ENCODE peak calls at places on chromosomes 6 and 20, in five cellular contexts. C, X, G, T and O are unnamed samples.

GRCh38 chr6:100463685-100464161 is 998 bp downstream of the SIM1 start:
- DNase-seq in T (no peak), X (no peak), C (no peak), G (no peak), O (no peak)

GRCh38 chr20:48463916-48464315 is 363.9 kb downstream of the PREX1 start:
- DNase-seq in G (no peak), C (no peak), X (no peak), T (no peak), O (no peak)

GRCh38 chr6:82072771-82073170 is 174.8 kb downstream of the IBTK start:
- DNase-seq in C (no peak), X (no peak), T (no peak), G (no peak), O (no peak)

GRCh38 chr6:11755725-11756124 is 22.9 kb downstream of the ADTRP start:
- DNase-seq in X (no peak), C (no peak), G (no peak), T (no peak), O (no peak)

GRCh38 chr20:10828221-10828620 is 154.4 kb upstream of the JAG1 start:
- DNase-seq in C (no peak), T (no peak), G (no peak), X (no peak), O (no peak)

GRCh38 chr6:72857791-72858190 is 235.9 kb downstream of the KCNQ5 start:
- DNase-seq in C (no peak), X (no peak), G (no peak), T (no peak), O (no peak)

GRCh38 chr20:9918360-9918759 is 79.5 kb upstream of the PAK5 start:
- DNase-seq in G (no peak), C (no peak), T (no peak), X (no peak), O (no peak)

GRCh38 chr6:99093781-99094180 is 146.0 kb upstream of the FBXL4 start:
- DNase-seq in T (no peak), X (no peak), C (no peak), G (no peak), O (no peak)

GRCh38 chr20:60694763-60695162 is 557.3 kb upstream of the CDH4 start:
- DNase-seq in C (no peak), T (no peak), X (no peak), G (no peak), O (no peak)

GRCh38 chr6:147297663-147298313 is 93.6 kb downstream of the STXBP5 start:
- DNase-seq in X (no peak), T (no peak), G (no peak), C (no peak), O (no peak)

GRCh38 chr6:146984251-146984924 is 219.8 kb upstream of the STXBP5 start:
- DNase-seq in G (peak), C (no peak), T (no peak), X (no peak), O (peak)

GRCh38 chr6:157094038-157094437 is 229.3 kb downstream of the TMEM242 start:
- DNase-seq in X (no peak), T (no peak), G (no peak), C (no peak), O (no peak)

GRCh38 chr6:129370268-129370916 is 339.6 kb downstream of the ARHGAP18 start:
- DNase-seq in X (peak), C (peak), G (peak), T (peak), O (peak)

GRCh38 chr6:87164004-87164403 is 8.6 kb downstream of the ZNF292 start:
- DNase-seq in T (no peak), C (no peak), X (no peak), G (no peak), O (no peak)

GRCh38 chr6:116596815-116597214 is 19.5 kb upstream of the RSPH4A start:
- DNase-seq in G (no peak), T (no peak), C (no peak), X (peak), O (no peak)

GRCh38 chr6:21753571-21754108 is 160.1 kb downstream of the SOX4 start:
- DNase-seq in X (peak), C (no peak), G (no peak), T (no peak), O (no peak)

GRCh38 chr20:43579861-43580793 is 10.6 kb upstream of the IFT52 start:
- DNase-seq in G (no peak), X (no peak), C (no peak), T (no peak), O (peak)

GRCh38 chr6:106702451-106703110 is 73.2 kb downstream of the QRSL1 start:
- DNase-seq in G (no peak), X (no peak), C (no peak), T (no peak), O (no peak)

GRCh38 chr6:20154778-20155177 is 57.5 kb downstream of the MBOAT1 start:
- DNase-seq in T (no peak), C (no peak), G (no peak), X (no peak), O (no peak)

GRCh38 chr6:25370175-25371036 is 91.2 kb downstream of the CARMIL1 start:
- DNase-seq in X (no peak), T (no peak), G (no peak), C (no peak), O (peak)

GRCh38 chr6:22917344-22917743 is 348.0 kb downstream of the HDGFL1 start:
- DNase-seq in X (no peak), T (no peak), G (no peak), C (no peak), O (no peak)

GRCh38 chr6:17585766-17586502 is 14.2 kb upstream of the FAM8A1 start:
- DNase-seq in X (peak), T (no peak), G (peak), C (no peak), O (peak)

GRCh38 chr6:157069585-157069984 is 253.7 kb downstream of the TMEM242 start:
- DNase-seq in X (no peak), C (no peak), G (no peak), T (no peak), O (no peak)